ENCODE peak calls at places on chromosomes 3 and 15, in eight cellular contexts. One of them, this sample, is unnamed.

GRCh38 chr3:6585360-6585759 is 275.6 kb upstream of the GRM7 start:
- DNase-seq in fibroblast of mammary gland: no peak
- DNase-seq in pancreas: no peak
- DNase-seq in hepatocyte: no peak
- DNase-seq in psoas muscle: no peak
- DNase-seq in cardiac muscle cell: no peak
- DNase-seq in left lung: peak; percentile 42
- DNase-seq in dorsolateral prefrontal cortex: no peak
- DNase-seq in this sample: no peak

GRCh38 chr15:81133782-81134461 is at the start of gene CFAP161:
- DNase-seq in pancreas: peak; percentile 89
- DNase-seq in dorsolateral prefrontal cortex: peak; percentile 91
- DNase-seq in fibroblast of mammary gland: peak; percentile 75
- DNase-seq in hepatocyte: peak; percentile 86
- DNase-seq in cardiac muscle cell: peak; percentile 86
- DNase-seq in left lung: peak; percentile 85
- DNase-seq in psoas muscle: peak; percentile 82
- DNase-seq in this sample: peak; percentile 38

GRCh38 chr15:25863067-25863967 is at the start of gene ATP10A:
- DNase-seq in fibroblast of mammary gland: peak; percentile 62
- DNase-seq in hepatocyte: no peak
- DNase-seq in psoas muscle: peak; percentile 58
- DNase-seq in left lung: peak; percentile 82
- DNase-seq in cardiac muscle cell: peak; percentile 57
- DNase-seq in dorsolateral prefrontal cortex: no peak
- DNase-seq in pancreas: no peak
- DNase-seq in this sample: peak; percentile 40

GRCh38 chr3:128323206-128324081 is 143.2 kb downstream of the DNAJB8 start:
- DNase-seq in pancreas: peak; percentile 85
- DNase-seq in cardiac muscle cell: no peak
- DNase-seq in psoas muscle: no peak
- DNase-seq in fibroblast of mammary gland: no peak
- DNase-seq in left lung: peak; percentile 60
- DNase-seq in dorsolateral prefrontal cortex: peak; percentile 57
- DNase-seq in hepatocyte: no peak
- DNase-seq in this sample: no peak

GRCh38 chr3:152264378-152264777 is 4.4 kb upstream of the MBNL1 start:
- DNase-seq in psoas muscle: no peak
- DNase-seq in dorsolateral prefrontal cortex: no peak
- DNase-seq in cardiac muscle cell: no peak
- DNase-seq in hepatocyte: no peak
- DNase-seq in pancreas: no peak
- DNase-seq in fibroblast of mammary gland: no peak
- DNase-seq in left lung: no peak
- DNase-seq in this sample: no peak

GRCh38 chr3:117681619-117682018 is 972.0 kb downstream of the TUSC7 start:
- DNase-seq in dorsolateral prefrontal cortex: no peak
- DNase-seq in psoas muscle: no peak
- DNase-seq in hepatocyte: no peak
- DNase-seq in cardiac muscle cell: peak; percentile 72
- DNase-seq in fibroblast of mammary gland: peak; percentile 86
- DNase-seq in pancreas: no peak
- DNase-seq in left lung: no peak
- DNase-seq in this sample: peak; percentile 51

GRCh38 chr3:157066335-157067071 is 93.4 kb downstream of the CCNL1 start:
- DNase-seq in pancreas: no peak
- DNase-seq in dorsolateral prefrontal cortex: no peak
- DNase-seq in cardiac muscle cell: peak; percentile 76
- DNase-seq in psoas muscle: no peak
- DNase-seq in hepatocyte: no peak
- DNase-seq in fibroblast of mammary gland: peak; percentile 97
- DNase-seq in left lung: no peak
- DNase-seq in this sample: no peak

GRCh38 chr3:34108976-34109375 is 310.5 kb downstream of the PDCD6IP start:
- DNase-seq in psoas muscle: no peak
- DNase-seq in pancreas: no peak
- DNase-seq in hepatocyte: no peak
- DNase-seq in fibroblast of mammary gland: no peak
- DNase-seq in left lung: no peak
- DNase-seq in dorsolateral prefrontal cortex: no peak
- DNase-seq in cardiac muscle cell: no peak
- DNase-seq in this sample: no peak

GRCh38 chr15:73807865-73808264 is 54.7 kb upstream of the INSYN1 start:
- DNase-seq in pancreas: no peak
- DNase-seq in left lung: no peak
- DNase-seq in psoas muscle: no peak
- DNase-seq in dorsolateral prefrontal cortex: no peak
- DNase-seq in fibroblast of mammary gland: no peak
- DNase-seq in hepatocyte: no peak
- DNase-seq in cardiac muscle cell: no peak
- DNase-seq in this sample: no peak

GRCh38 chr3:170992854-170993253 is 33.7 kb downstream of the SLC2A2 start:
- DNase-seq in dorsolateral prefrontal cortex: no peak
- DNase-seq in fibroblast of mammary gland: peak; percentile 58
- DNase-seq in pancreas: no peak
- DNase-seq in psoas muscle: no peak
- DNase-seq in left lung: no peak
- DNase-seq in hepatocyte: no peak
- DNase-seq in cardiac muscle cell: no peak
- DNase-seq in this sample: no peak

GRCh38 chr3:64160000-64160690 is 65.1 kb downstream of the PRICKLE2 start:
- DNase-seq in psoas muscle: no peak
- DNase-seq in hepatocyte: no peak
- DNase-seq in fibroblast of mammary gland: no peak
- DNase-seq in left lung: no peak
- DNase-seq in pancreas: no peak
- DNase-seq in dorsolateral prefrontal cortex: no peak
- DNase-seq in cardiac muscle cell: no peak
- DNase-seq in this sample: no peak

GRCh38 chr15:57220220-57220619 is 156.1 kb upstream of the CGNL1 start:
- DNase-seq in pancreas: no peak
- DNase-seq in fibroblast of mammary gland: peak; percentile 92
- DNase-seq in cardiac muscle cell: peak; percentile 68
- DNase-seq in hepatocyte: peak; percentile 23
- DNase-seq in left lung: no peak
- DNase-seq in dorsolateral prefrontal cortex: no peak
- DNase-seq in psoas muscle: no peak
- DNase-seq in this sample: peak; percentile 18

GRCh38 chr15:35630570-35630969 is 84.6 kb upstream of the DPH6 start:
- DNase-seq in cardiac muscle cell: peak; percentile 65
- DNase-seq in left lung: no peak
- DNase-seq in hepatocyte: peak; percentile 27
- DNase-seq in psoas muscle: peak; percentile 42
- DNase-seq in fibroblast of mammary gland: peak; percentile 54
- DNase-seq in pancreas: no peak
- DNase-seq in dorsolateral prefrontal cortex: no peak
- DNase-seq in this sample: no peak

GRCh38 chr3:40055361-40055760 is 246.0 kb downstream of the MYRIP start:
- DNase-seq in fibroblast of mammary gland: peak; percentile 38
- DNase-seq in dorsolateral prefrontal cortex: no peak
- DNase-seq in pancreas: no peak
- DNase-seq in hepatocyte: no peak
- DNase-seq in left lung: no peak
- DNase-seq in cardiac muscle cell: no peak
- DNase-seq in psoas muscle: no peak
- DNase-seq in this sample: no peak

GRCh38 chr3:124995460-124995994 is 60.3 kb downstream of the HEG1 start:
- DNase-seq in hepatocyte: peak; percentile 73
- DNase-seq in cardiac muscle cell: peak; percentile 61
- DNase-seq in psoas muscle: peak; percentile 72
- DNase-seq in dorsolateral prefrontal cortex: peak; percentile 42
- DNase-seq in left lung: no peak
- DNase-seq in fibroblast of mammary gland: peak; percentile 61
- DNase-seq in pancreas: no peak
- DNase-seq in this sample: no peak

GRCh38 chr3:148863297-148863696 is 1.8 kb upstream of the CPA3 start:
- DNase-seq in hepatocyte: no peak
- DNase-seq in psoas muscle: no peak
- DNase-seq in fibroblast of mammary gland: no peak
- DNase-seq in left lung: no peak
- DNase-seq in dorsolateral prefrontal cortex: no peak
- DNase-seq in pancreas: no peak
- DNase-seq in cardiac muscle cell: no peak
- DNase-seq in this sample: no peak
- TF ChIP-seq CTCF in hepatocyte: no peak
- TF ChIP-seq CTCF in psoas muscle: no peak
- TF ChIP-seq CTCF in fibroblast of mammary gland: no peak
- TF ChIP-seq CTCF in left lung: no peak
- TF ChIP-seq CTCF in dorsolateral prefrontal cortex: no peak
- TF ChIP-seq CTCF in pancreas: no peak
- TF ChIP-seq CTCF in cardiac muscle cell: no peak
- TF ChIP-seq CTCF in this sample: no peak

DNA sequence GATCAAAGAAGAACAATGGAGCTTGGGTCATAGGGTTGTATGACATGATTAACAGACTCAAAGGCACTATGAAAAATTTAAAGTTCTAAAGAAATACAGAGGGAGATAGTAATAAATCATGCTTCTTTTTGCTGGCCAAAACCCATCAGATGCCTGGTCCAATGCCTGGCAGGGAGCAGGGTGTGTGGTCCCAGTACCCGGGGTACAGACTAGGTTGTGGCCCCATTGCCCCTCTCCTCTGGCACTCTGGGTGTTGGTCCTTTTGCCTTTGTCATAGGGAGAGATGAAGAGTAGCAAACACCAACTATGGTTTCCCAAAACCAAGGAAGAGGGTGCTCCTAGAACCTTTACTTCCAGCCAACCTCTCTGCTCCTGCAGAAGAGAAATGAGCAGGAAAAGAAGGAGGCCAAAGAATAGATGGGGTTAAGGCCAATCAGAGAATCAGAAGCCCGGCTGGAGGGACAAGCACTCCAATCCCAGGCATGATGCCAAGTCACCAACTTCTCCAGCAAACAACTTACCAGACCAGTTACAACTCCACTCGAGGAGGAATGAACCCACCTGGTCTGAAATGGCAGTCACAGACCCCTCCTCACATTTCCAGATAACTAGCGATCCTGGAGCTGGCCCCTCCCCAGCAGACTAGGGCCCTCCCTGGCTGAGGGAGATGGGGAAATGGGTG is 1.8 kb downstream of the IGDCC3 start:
- DNase-seq in cardiac muscle cell: no peak
- DNase-seq in fibroblast of mammary gland: no peak
- DNase-seq in left lung: no peak
- DNase-seq in dorsolateral prefrontal cortex: no peak
- DNase-seq in pancreas: peak; percentile 21
- DNase-seq in hepatocyte: no peak
- DNase-seq in psoas muscle: no peak
- DNase-seq in this sample: no peak
- H3K4me3 ChIP-seq in cardiac muscle cell: peak overlapping the region; percentile 91
- H3K4me3 ChIP-seq in fibroblast of mammary gland: no peak overlapping the region
- H3K4me3 ChIP-seq in left lung: no peak overlapping the region
- H3K4me3 ChIP-seq in dorsolateral prefrontal cortex: peak overlapping the region; percentile 65
- H3K4me3 ChIP-seq in pancreas: no peak overlapping the region
- H3K4me3 ChIP-seq in hepatocyte: no peak overlapping the region
- H3K4me3 ChIP-seq in psoas muscle: peak overlapping the region; percentile 85
- H3K4me3 ChIP-seq in this sample: no peak overlapping the region

DNA sequence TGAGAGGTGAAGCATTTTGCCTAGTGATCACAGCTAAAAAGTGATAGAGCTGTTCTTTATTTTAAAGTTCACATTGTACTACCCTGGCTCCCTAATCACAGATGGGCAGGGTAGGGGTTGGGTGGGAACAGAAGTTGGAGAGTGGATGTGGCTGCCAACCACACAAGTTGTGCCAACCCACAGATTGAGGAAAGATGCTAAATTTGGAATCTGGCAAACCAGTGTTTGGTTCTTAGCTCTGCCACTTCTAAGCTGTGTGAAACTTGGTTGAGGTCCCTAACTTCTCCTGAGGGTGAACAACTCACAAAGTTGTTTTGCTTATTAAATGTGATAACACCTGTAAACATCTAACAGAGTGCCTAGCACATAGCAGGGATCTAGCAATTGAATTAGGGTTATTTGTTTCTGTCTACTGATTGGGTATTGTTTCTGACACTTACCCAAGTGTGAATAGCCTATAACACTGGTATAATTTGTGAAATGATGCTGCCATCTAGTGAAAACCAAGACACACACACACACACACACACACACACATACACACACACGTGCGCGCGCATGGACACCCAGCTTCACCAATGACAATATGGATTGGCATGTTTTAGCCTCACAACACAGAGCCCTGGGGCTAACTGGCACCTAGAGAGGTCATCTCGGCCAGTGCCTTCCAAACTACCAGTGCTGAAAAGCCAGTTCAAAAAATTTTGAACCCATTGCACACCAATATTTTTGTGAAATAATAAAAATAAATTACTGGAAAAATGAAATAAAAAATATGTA is 25.3 kb downstream of the ADGRG7 start:
- DNase-seq in cardiac muscle cell: peak; percentile 54
- DNase-seq in pancreas: peak; percentile 65
- DNase-seq in hepatocyte: peak; percentile 49
- DNase-seq in fibroblast of mammary gland: peak; percentile 42
- DNase-seq in dorsolateral prefrontal cortex: no peak
- DNase-seq in psoas muscle: no peak
- DNase-seq in left lung: no peak
- DNase-seq in this sample: peak; percentile 14
- TF ChIP-seq CTCF in cardiac muscle cell: peak; percentile 7
- TF ChIP-seq CTCF in pancreas: no peak
- TF ChIP-seq CTCF in hepatocyte: peak; percentile 38
- TF ChIP-seq CTCF in fibroblast of mammary gland: no peak
- TF ChIP-seq CTCF in dorsolateral prefrontal cortex: no peak
- TF ChIP-seq CTCF in psoas muscle: no peak
- TF ChIP-seq CTCF in left lung: no peak
- TF ChIP-seq CTCF in this sample: no peak

DNA sequence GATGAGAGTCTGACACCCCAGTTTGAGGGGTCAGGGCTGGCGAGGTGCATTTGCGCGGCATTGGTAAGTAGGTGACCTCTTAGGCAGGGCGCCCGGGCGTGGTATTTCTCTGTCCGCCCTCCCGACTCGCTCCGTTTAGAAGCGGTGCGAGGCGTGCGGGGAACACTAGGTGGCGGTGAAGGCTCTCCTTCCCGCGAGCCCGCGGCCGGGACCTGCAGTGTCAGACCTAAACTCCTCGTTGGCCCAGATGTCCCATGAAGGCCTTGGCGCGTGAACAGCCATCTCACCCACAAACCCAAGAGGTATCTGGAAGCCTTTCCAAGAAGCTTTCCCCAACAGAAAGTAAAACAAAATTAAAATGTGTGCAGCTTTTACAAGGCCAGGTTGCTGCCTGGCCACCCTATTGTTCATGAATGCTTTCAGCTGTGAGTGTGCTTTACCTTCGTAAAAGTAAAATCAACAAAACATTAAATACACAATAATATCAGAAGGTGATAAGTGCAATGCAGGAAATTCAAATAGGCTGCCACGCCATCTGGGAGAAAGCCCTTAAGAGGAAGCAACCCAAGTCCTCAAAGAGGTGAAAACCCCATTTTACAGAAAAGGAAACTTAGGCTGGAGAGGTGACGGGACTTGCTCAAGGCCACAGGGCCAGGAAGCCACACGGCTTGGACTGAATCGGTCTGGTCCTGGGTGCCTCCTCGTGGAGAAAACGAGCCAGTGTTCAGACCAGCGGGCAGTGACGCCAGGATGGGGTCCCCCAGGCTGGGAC is 120.3 kb downstream of the ETFA start:
- DNase-seq in fibroblast of mammary gland: peak; percentile 69
- DNase-seq in cardiac muscle cell: peak; percentile 76
- DNase-seq in psoas muscle: peak; percentile 91
- DNase-seq in dorsolateral prefrontal cortex: peak; percentile 91
- DNase-seq in hepatocyte: peak; percentile 91
- DNase-seq in pancreas: peak; percentile 92
- DNase-seq in left lung: peak; percentile 94
- DNase-seq in this sample: peak; percentile 55
- H3K4me3 ChIP-seq in fibroblast of mammary gland: no peak overlapping the region
- H3K4me3 ChIP-seq in cardiac muscle cell: no peak overlapping the region
- H3K4me3 ChIP-seq in psoas muscle: no peak overlapping the region
- H3K4me3 ChIP-seq in dorsolateral prefrontal cortex: no peak overlapping the region
- H3K4me3 ChIP-seq in hepatocyte: no peak overlapping the region
- H3K4me3 ChIP-seq in pancreas: no peak overlapping the region
- H3K4me3 ChIP-seq in left lung: no peak overlapping the region
- H3K4me3 ChIP-seq in this sample: no peak overlapping the region

This sample was measured in brain microvascular endothelial cell.